ENCODE peak calls at places on chromosomes 3 and 15, in six cellular contexts. One of them, this sample, is unnamed. For H3K27me3, the result is how much of the 10 kb centered on the place peaks cover.

GRCh38 chr3:190892328-190893011 is 30.0 kb upstream of the GMNC start:
- DNase-seq in pancreas: no peak
- DNase-seq in HCT116: no peak
- DNase-seq in heart right ventricle: no peak
- DNase-seq in breast epithelium: no peak
- DNase-seq in naive thymus-derived CD4-positive, alpha-beta T cell: no peak
- DNase-seq in this sample: no peak

GRCh38 chr3:71703796-71704195 is 21.4 kb downstream of the EIF4E3 start:
- DNase-seq in HCT116: no peak
- DNase-seq in heart right ventricle: no peak
- DNase-seq in naive thymus-derived CD4-positive, alpha-beta T cell: no peak
- DNase-seq in pancreas: no peak
- DNase-seq in breast epithelium: no peak
- DNase-seq in this sample: no peak

GRCh38 chr3:38346584-38347410 is at the start of gene XYLB:
- DNase-seq in breast epithelium: peak
- DNase-seq in naive thymus-derived CD4-positive, alpha-beta T cell: peak
- DNase-seq in heart right ventricle: peak
- DNase-seq in pancreas: peak
- DNase-seq in HCT116: peak
- DNase-seq in this sample: peak

GRCh38 chr15:85383470-85384148 is 3.2 kb downstream of the AKAP13 start:
- DNase-seq in heart right ventricle: no peak
- DNase-seq in HCT116: no peak
- DNase-seq in pancreas: no peak
- DNase-seq in breast epithelium: no peak
- DNase-seq in naive thymus-derived CD4-positive, alpha-beta T cell: no peak
- DNase-seq in this sample: no peak

GRCh38 chr3:77052733-77053680 is 13.1 kb downstream of the ROBO2 start:
- DNase-seq in HCT116: no peak
- DNase-seq in pancreas: no peak
- DNase-seq in heart right ventricle: no peak
- DNase-seq in breast epithelium: no peak
- DNase-seq in naive thymus-derived CD4-positive, alpha-beta T cell: no peak
- DNase-seq in this sample: no peak

GRCh38 chr15:41278319-41278718 is 47.3 kb downstream of the CHP1 start:
- DNase-seq in heart right ventricle: no peak
- DNase-seq in breast epithelium: no peak
- DNase-seq in naive thymus-derived CD4-positive, alpha-beta T cell: no peak
- DNase-seq in HCT116: no peak
- DNase-seq in pancreas: no peak
- DNase-seq in this sample: no peak

GRCh38 chr3:154209499-154209898 is 88.3 kb downstream of the ARHGEF26 start:
- DNase-seq in heart right ventricle: no peak
- DNase-seq in HCT116: no peak
- DNase-seq in pancreas: no peak
- DNase-seq in breast epithelium: no peak
- DNase-seq in naive thymus-derived CD4-positive, alpha-beta T cell: no peak
- DNase-seq in this sample: no peak

GRCh38 chr3:46695962-46696922 is 2.8 kb upstream of the ALS2CL start:
- DNase-seq in HCT116: no peak
- DNase-seq in naive thymus-derived CD4-positive, alpha-beta T cell: no peak
- DNase-seq in heart right ventricle: peak
- DNase-seq in breast epithelium: no peak
- DNase-seq in pancreas: peak
- DNase-seq in this sample: no peak

GRCh38 chr3:62164196-62164595 is 209.2 kb downstream of the FEZF2 start:
- DNase-seq in heart right ventricle: no peak
- DNase-seq in breast epithelium: no peak
- DNase-seq in pancreas: no peak
- DNase-seq in HCT116: no peak
- DNase-seq in naive thymus-derived CD4-positive, alpha-beta T cell: no peak
- DNase-seq in this sample: no peak

GRCh38 chr15:59380902-59381610 is 8.4 kb upstream of the MYO1E start:
- DNase-seq in heart right ventricle: no peak
- DNase-seq in naive thymus-derived CD4-positive, alpha-beta T cell: no peak
- DNase-seq in breast epithelium: no peak
- DNase-seq in pancreas: no peak
- DNase-seq in HCT116: peak
- DNase-seq in this sample: no peak

GRCh38 chr15:42826251-42826890 is 89.4 kb upstream of the CDAN1 start:
- DNase-seq in heart right ventricle: no peak
- DNase-seq in naive thymus-derived CD4-positive, alpha-beta T cell: no peak
- DNase-seq in HCT116: no peak
- DNase-seq in breast epithelium: no peak
- DNase-seq in pancreas: no peak
- DNase-seq in this sample: no peak

GRCh38 chr3:16675805-16676204 is 70.6 kb upstream of the DAZL start:
- DNase-seq in HCT116: no peak
- DNase-seq in pancreas: no peak
- DNase-seq in breast epithelium: no peak
- DNase-seq in heart right ventricle: no peak
- DNase-seq in naive thymus-derived CD4-positive, alpha-beta T cell: no peak
- DNase-seq in this sample: no peak

GRCh38 chr3:19457449-19457848 is 309.1 kb downstream of the KCNH8 start:
- DNase-seq in pancreas: no peak
- DNase-seq in breast epithelium: no peak
- DNase-seq in HCT116: no peak
- DNase-seq in heart right ventricle: no peak
- DNase-seq in naive thymus-derived CD4-positive, alpha-beta T cell: no peak
- DNase-seq in this sample: no peak

GRCh38 chr15:36996121-36996520 is 104.2 kb downstream of the MEIS2 start:
- DNase-seq in heart right ventricle: no peak
- DNase-seq in pancreas: no peak
- DNase-seq in breast epithelium: no peak
- DNase-seq in naive thymus-derived CD4-positive, alpha-beta T cell: no peak
- DNase-seq in HCT116: no peak
- DNase-seq in this sample: no peak

GRCh38 chr3:10437272-10437994 is 68.0 kb downstream of the ATP2B2 start:
- DNase-seq in pancreas: no peak
- DNase-seq in HCT116: no peak
- DNase-seq in naive thymus-derived CD4-positive, alpha-beta T cell: peak
- DNase-seq in heart right ventricle: no peak
- DNase-seq in breast epithelium: no peak
- DNase-seq in this sample: peak

GRCh38 chr3:53140575-53141467 is 10.6 kb upstream of the RFT1 start:
- DNase-seq in breast epithelium: no peak
- DNase-seq in naive thymus-derived CD4-positive, alpha-beta T cell: no peak
- DNase-seq in pancreas: no peak
- DNase-seq in HCT116: no peak
- DNase-seq in heart right ventricle: no peak
- DNase-seq in this sample: no peak

GRCh38 chr3:149251186-149251585 is 29.6 kb upstream of the CP start:
- DNase-seq in heart right ventricle: no peak
- DNase-seq in breast epithelium: no peak
- DNase-seq in pancreas: no peak
- DNase-seq in naive thymus-derived CD4-positive, alpha-beta T cell: no peak
- DNase-seq in HCT116: no peak
- DNase-seq in this sample: no peak

GRCh38 chr15:79221696-79222095 is 60.8 kb upstream of the ANKRD34C start:
- DNase-seq in heart right ventricle: no peak
- DNase-seq in breast epithelium: no peak
- DNase-seq in pancreas: no peak
- DNase-seq in naive thymus-derived CD4-positive, alpha-beta T cell: no peak
- DNase-seq in HCT116: no peak
- DNase-seq in this sample: no peak

GRCh38 chr3:54818942-54819341 is 108.9 kb downstream of the LRTM1 start:
- DNase-seq in naive thymus-derived CD4-positive, alpha-beta T cell: no peak
- DNase-seq in HCT116: no peak
- DNase-seq in heart right ventricle: no peak
- DNase-seq in breast epithelium: no peak
- DNase-seq in pancreas: no peak
- DNase-seq in this sample: no peak

GRCh38 chr3:141373232-141373631 is 4.9 kb downstream of the ZBTB38 start:
- DNase-seq in naive thymus-derived CD4-positive, alpha-beta T cell: no peak
- DNase-seq in pancreas: no peak
- DNase-seq in heart right ventricle: no peak
- DNase-seq in HCT116: no peak
- DNase-seq in breast epithelium: no peak
- DNase-seq in this sample: no peak

GRCh38 chr3:182795383-182795782 is 2.1 kb downstream of the ATP11B start:
- DNase-seq in breast epithelium: no peak
- DNase-seq in HCT116: no peak
- DNase-seq in naive thymus-derived CD4-positive, alpha-beta T cell: peak
- DNase-seq in pancreas: no peak
- DNase-seq in heart right ventricle: no peak
- DNase-seq in this sample: peak

GRCh38 chr3:177345049-177345972 is 148.0 kb upstream of the TBL1XR1 start:
- DNase-seq in pancreas: peak
- DNase-seq in heart right ventricle: peak
- DNase-seq in breast epithelium: peak
- DNase-seq in naive thymus-derived CD4-positive, alpha-beta T cell: no peak
- DNase-seq in HCT116: peak
- DNase-seq in this sample: peak

GRCh38 chr3:22117751-22118346 is 366.8 kb upstream of the ZNF385D start:
- DNase-seq in breast epithelium: no peak
- DNase-seq in naive thymus-derived CD4-positive, alpha-beta T cell: no peak
- DNase-seq in pancreas: no peak
- DNase-seq in HCT116: peak
- DNase-seq in heart right ventricle: no peak
- DNase-seq in this sample: no peak

GRCh38 chr3:105355355-105356063 is 11.2 kb upstream of the ALCAM start:
- DNase-seq in HCT116: no peak
- DNase-seq in pancreas: no peak
- DNase-seq in breast epithelium: no peak
- DNase-seq in naive thymus-derived CD4-positive, alpha-beta T cell: no peak
- DNase-seq in heart right ventricle: no peak
- DNase-seq in this sample: no peak
- H3K27ac ChIP-seq in HCT116: no peak
- H3K27ac ChIP-seq in pancreas: no peak
- H3K27ac ChIP-seq in breast epithelium: no peak
- H3K27ac ChIP-seq in naive thymus-derived CD4-positive, alpha-beta T cell: no peak
- H3K27ac ChIP-seq in heart right ventricle: no peak
- H3K27ac ChIP-seq in this sample: no peak

GRCh38 chr15:52180196-52180835 is 10.9 kb downstream of the GNB5 start:
- DNase-seq in HCT116: no peak
- DNase-seq in breast epithelium: no peak
- DNase-seq in pancreas: no peak
- DNase-seq in naive thymus-derived CD4-positive, alpha-beta T cell: peak
- DNase-seq in heart right ventricle: no peak
- DNase-seq in this sample: peak
- H3K27me3 ChIP-seq in HCT116: under half
- H3K27me3 ChIP-seq in breast epithelium: under half
- H3K27me3 ChIP-seq in pancreas: under half
- H3K27me3 ChIP-seq in naive thymus-derived CD4-positive, alpha-beta T cell: under half
- H3K27me3 ChIP-seq in heart right ventricle: under half
- H3K27me3 ChIP-seq in this sample: under half

DNA sequence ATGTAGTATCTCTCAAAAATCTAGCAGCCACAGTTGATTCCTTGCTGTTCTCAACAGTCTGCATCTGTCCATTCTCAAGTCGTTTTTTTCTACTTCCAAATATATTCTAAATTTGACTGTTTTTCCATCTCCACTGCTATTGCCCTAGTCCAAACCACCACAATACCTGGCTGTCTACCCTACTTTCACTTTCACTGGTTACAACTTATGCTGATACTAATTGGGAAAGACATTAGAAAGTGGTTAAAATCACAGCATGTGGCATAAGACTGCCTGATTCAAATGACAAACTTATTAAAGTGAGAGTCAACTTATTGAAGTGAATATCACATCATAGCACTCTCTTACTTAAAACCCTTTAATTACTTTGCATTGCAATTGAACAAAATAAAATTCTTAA is 72.6 kb downstream of the CHST2 start:
- DNase-seq in pancreas: no peak
- DNase-seq in naive thymus-derived CD4-positive, alpha-beta T cell: no peak
- DNase-seq in heart right ventricle: no peak
- DNase-seq in HCT116: no peak
- DNase-seq in breast epithelium: no peak
- DNase-seq in this sample: no peak
- H3K27ac ChIP-seq in pancreas: no peak
- H3K27ac ChIP-seq in naive thymus-derived CD4-positive, alpha-beta T cell: no peak
- H3K27ac ChIP-seq in heart right ventricle: no peak
- H3K27ac ChIP-seq in HCT116: no peak
- H3K27ac ChIP-seq in breast epithelium: no peak
- H3K27ac ChIP-seq in this sample: no peak

GRCh38 chr3:13274125-13274873 is 145.8 kb downstream of the NUP210 start:
- DNase-seq in naive thymus-derived CD4-positive, alpha-beta T cell: no peak
- DNase-seq in pancreas: no peak
- DNase-seq in heart right ventricle: no peak
- DNase-seq in breast epithelium: no peak
- DNase-seq in HCT116: no peak
- DNase-seq in this sample: no peak
- H3K27me3 ChIP-seq in naive thymus-derived CD4-positive, alpha-beta T cell: under half
- H3K27me3 ChIP-seq in pancreas: under half
- H3K27me3 ChIP-seq in heart right ventricle: under half
- H3K27me3 ChIP-seq in breast epithelium: under half
- H3K27me3 ChIP-seq in HCT116: under half
- H3K27me3 ChIP-seq in this sample: under half

DNA sequence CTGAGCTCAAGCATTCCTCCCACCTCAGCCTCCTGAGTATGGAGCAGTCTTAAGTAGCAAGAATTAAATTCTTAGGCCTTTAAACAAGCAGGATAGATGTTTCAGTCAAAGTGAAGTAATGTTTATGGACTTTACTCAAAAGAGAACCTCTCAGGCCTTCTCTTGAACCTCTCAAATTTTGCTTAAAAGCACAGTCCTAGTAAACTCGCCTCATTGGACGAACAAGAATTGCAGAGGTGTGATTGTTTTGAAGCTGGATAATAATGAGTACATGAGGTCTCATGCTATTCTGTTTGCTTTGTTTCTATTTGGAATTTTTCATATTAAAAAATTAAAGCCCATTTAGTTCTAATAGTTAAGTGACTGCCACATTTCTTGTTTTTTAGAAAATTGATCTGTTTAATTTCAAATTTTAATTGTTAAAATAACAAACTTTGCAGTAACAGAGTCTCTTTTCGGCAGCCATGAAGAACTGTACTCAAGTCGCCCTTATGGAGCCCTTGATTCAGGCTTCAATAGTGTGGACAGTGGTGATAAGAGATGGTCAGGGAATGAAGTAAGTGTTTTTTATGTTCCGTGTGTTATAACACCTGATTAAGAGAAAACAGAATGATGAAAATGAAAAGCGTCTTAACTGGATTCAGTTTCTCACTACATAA is 39.4 kb downstream of the LRCH3 start:
- DNase-seq in HCT116: no peak
- DNase-seq in breast epithelium: no peak
- DNase-seq in heart right ventricle: no peak
- DNase-seq in naive thymus-derived CD4-positive, alpha-beta T cell: no peak
- DNase-seq in pancreas: no peak
- DNase-seq in this sample: no peak
- H3K27ac ChIP-seq in HCT116: no peak
- H3K27ac ChIP-seq in breast epithelium: no peak
- H3K27ac ChIP-seq in heart right ventricle: no peak
- H3K27ac ChIP-seq in naive thymus-derived CD4-positive, alpha-beta T cell: no peak
- H3K27ac ChIP-seq in pancreas: no peak
- H3K27ac ChIP-seq in this sample: no peak